ENCODE peak calls at places on chromosome X, in five cellular contexts. One of them, this sample, is unnamed.

GRCh38 chrX:57104406-57104805 is 16.9 kb downstream of the SPIN2B start:
- DNase-seq in fibroblast of the conjunctiva: no peak
- DNase-seq in tibial nerve: no peak
- DNase-seq in C1 segment of cervical spinal cord: no peak
- DNase-seq in Panc1: no peak
- DNase-seq in this sample: no peak

GRCh38 chrX:115949900-115950822 is 220.4 kb upstream of the AGTR2 start:
- DNase-seq in fibroblast of the conjunctiva: no peak
- DNase-seq in tibial nerve: no peak
- DNase-seq in C1 segment of cervical spinal cord: peak; percentile 67
- DNase-seq in Panc1: no peak
- DNase-seq in this sample: no peak

GRCh38 chrX:84187501-84188319 is at the start of gene RPS6KA6:
- DNase-seq in fibroblast of the conjunctiva: no peak
- DNase-seq in tibial nerve: no peak
- DNase-seq in C1 segment of cervical spinal cord: no peak
- DNase-seq in Panc1: no peak
- DNase-seq in this sample: no peak

GRCh38 chrX:34426334-34426733 is 230.8 kb downstream of the TMEM47 start:
- DNase-seq in fibroblast of the conjunctiva: no peak
- DNase-seq in tibial nerve: no peak
- DNase-seq in C1 segment of cervical spinal cord: no peak
- DNase-seq in Panc1: no peak
- DNase-seq in this sample: no peak

GRCh38 chrX:56995271-56995994 is at the start of gene SPIN3:
- DNase-seq in fibroblast of the conjunctiva: peak; percentile 43
- DNase-seq in tibial nerve: peak; percentile 66
- DNase-seq in C1 segment of cervical spinal cord: peak; percentile 37
- DNase-seq in Panc1: no peak
- DNase-seq in this sample: no peak

GRCh38 chrX:119573840-119574393 is 446 bp upstream of the UBE2A start:
- DNase-seq in fibroblast of the conjunctiva: peak; percentile 31
- DNase-seq in tibial nerve: no peak
- DNase-seq in C1 segment of cervical spinal cord: no peak
- DNase-seq in Panc1: no peak
- DNase-seq in this sample: no peak

GRCh38 chrX:135112096-135112729 is 8.1 kb downstream of the ETDB start:
- DNase-seq in fibroblast of the conjunctiva: no peak
- DNase-seq in tibial nerve: no peak
- DNase-seq in C1 segment of cervical spinal cord: no peak
- DNase-seq in Panc1: peak; percentile 47
- DNase-seq in this sample: no peak

GRCh38 chrX:130060122-130061069 is 49.9 kb downstream of the ELF4 start:
- DNase-seq in fibroblast of the conjunctiva: peak; percentile 23
- DNase-seq in tibial nerve: peak; percentile 63
- DNase-seq in C1 segment of cervical spinal cord: peak; percentile 60
- DNase-seq in Panc1: peak; percentile 45
- DNase-seq in this sample: peak; percentile 54

GRCh38 chrX:9539611-9540387 is 74.9 kb downstream of the TBL1X start:
- DNase-seq in fibroblast of the conjunctiva: no peak
- DNase-seq in tibial nerve: no peak
- DNase-seq in C1 segment of cervical spinal cord: no peak
- DNase-seq in Panc1: no peak
- DNase-seq in this sample: no peak

GRCh38 chrX:154443479-154443910 is 446 bp upstream of the FAM50A start:
- DNase-seq in fibroblast of the conjunctiva: no peak
- DNase-seq in tibial nerve: no peak
- DNase-seq in C1 segment of cervical spinal cord: no peak
- DNase-seq in Panc1: no peak
- DNase-seq in this sample: no peak

GRCh38 chrX:30654989-30655607 is 1.9 kb downstream of the GK start:
- DNase-seq in fibroblast of the conjunctiva: no peak
- DNase-seq in tibial nerve: no peak
- DNase-seq in C1 segment of cervical spinal cord: no peak
- DNase-seq in Panc1: no peak
- DNase-seq in this sample: no peak